ENCODE peak calls at places on chromosomes 2 and 18, in seven cellular contexts. C is fibroblast of lung, K is neuronal stem cell, I is hepatocyte, T is endothelial cell of umbilical vein, B is IMR-90, Z is neural progenitor cell. W is an unnamed sample.

GRCh38 chr18:38174173-38174572 is 608.6 kb upstream of the CELF4 start:
- DNase-seq in C (no peak), K (no peak), I (no peak), T (no peak), B (no peak), Z (no peak), W (no peak)

GRCh38 chr18:58355243-58355642 is 273.6 kb downstream of the ALPK2 start:
- DNase-seq in C (peak; percentile 74), K (no peak), I (no peak), T (no peak), B (no peak), Z (no peak), W (no peak)

GRCh38 chr2:113219889-113220641 is 46.3 kb downstream of the PSD4 start:
- DNase-seq in C (peak; percentile 70), K (no peak), I (peak; percentile 49), T (no peak), B (peak; percentile 45), Z (peak; percentile 16), W (peak; percentile 64)

GRCh38 chr2:37110306-37111212 is 26.2 kb downstream of the GPATCH11 start:
- DNase-seq in C (no peak), K (no peak), I (no peak), T (peak; percentile 9), B (peak; percentile 4), Z (no peak), W (no peak)

GRCh38 chr2:73291461-73292315 is 1.7 kb downstream of the EGR4 start:
- DNase-seq in C (no peak), K (no peak), I (no peak), T (no peak), B (no peak), Z (peak; percentile 79), W (no peak)

GRCh38 chr2:237256845-237257244 is 157.1 kb downstream of the COL6A3 start:
- DNase-seq in C (peak; percentile 83), K (no peak), I (peak; percentile 40), T (peak; percentile 69), B (peak; percentile 86), Z (no peak), W (no peak)

GRCh38 chr2:221372156-221372870 is 199.8 kb downstream of the EPHA4 start:
- DNase-seq in C (peak; percentile 32), K (peak; percentile 27), I (no peak), T (peak; percentile 10), B (no peak), Z (peak; percentile 70), W (no peak)

GRCh38 chr2:193272011-193272410 is 1077.3 kb upstream of the TMEFF2 start:
- DNase-seq in C (no peak), K (no peak), I (no peak), T (no peak), B (no peak), Z (no peak), W (no peak)

GRCh38 chr18:5393779-5394178 is 98.3 kb upstream of the ZBTB14 start:
- DNase-seq in C (peak; percentile 74), K (no peak), I (no peak), T (no peak), B (peak; percentile 81), Z (no peak), W (no peak)

GRCh38 chr2:128746356-128746755 is 427.7 kb upstream of the HS6ST1 start:
- DNase-seq in C (peak; percentile 96), K (no peak), I (peak; percentile 78), T (no peak), B (peak; percentile 46), Z (no peak), W (no peak)

GRCh38 chr2:179265082-179265575 is 497 bp upstream of the SESTD1 start:
- DNase-seq in C (peak; percentile 47), K (no peak), I (no peak), T (peak; percentile 41), B (peak; percentile 66), Z (no peak), W (no peak)

GRCh38 chr2:26011990-26012856 is 21.7 kb upstream of the RAB10 start:
- DNase-seq in C (peak; percentile 69), K (peak; percentile 64), I (peak; percentile 90), T (peak; percentile 39), B (peak; percentile 81), Z (peak; percentile 91), W (no peak)

GRCh38 chr18:76686737-76687231 is 135.6 kb upstream of the ZNF236 start:
- DNase-seq in C (peak; percentile 72), K (peak; percentile 42), I (peak; percentile 75), T (peak; percentile 47), B (peak; percentile 57), Z (peak; percentile 73), W (peak; percentile 82)

GRCh38 chr2:190637331-190637734 is 11.6 kb upstream of the NAB1 start:
- DNase-seq in C (peak; percentile 90), K (no peak), I (no peak), T (peak; percentile 35), B (peak; percentile 66), Z (no peak), W (no peak)

GRCh38 chr2:48792030-48792429 is 36.5 kb upstream of the LHCGR start:
- DNase-seq in C (no peak), K (no peak), I (no peak), T (no peak), B (no peak), Z (no peak), W (no peak)

GRCh38 chr2:98623657-98624056 is 15.3 kb downstream of the UNC50 start:
- DNase-seq in C (no peak), K (no peak), I (no peak), T (peak; percentile 74), B (peak; percentile 37), Z (no peak), W (no peak)

GRCh38 chr2:12083713-12084420 is 337.4 kb downstream of the LPIN1 start:
- DNase-seq in C (no peak), K (no peak), I (no peak), T (no peak), B (no peak), Z (no peak), W (no peak)

GRCh38 chr2:19811186-19811585 is 90.6 kb downstream of the TTC32 start:
- DNase-seq in C (no peak), K (no peak), I (no peak), T (no peak), B (no peak), Z (no peak), W (no peak)

GRCh38 chr2:226910384-226910783 is 74.5 kb downstream of the RHBDD1 start:
- DNase-seq in C (no peak), K (no peak), I (no peak), T (no peak), B (no peak), Z (no peak), W (no peak)

GRCh38 chr2:226909836-226910235 is 74.0 kb downstream of the RHBDD1 start:
- DNase-seq in C (no peak), K (no peak), I (no peak), T (no peak), B (no peak), Z (no peak), W (no peak)

GRCh38 chr2:226911932-226912331 is 76.1 kb downstream of the RHBDD1 start:
- DNase-seq in C (peak; percentile 72), K (no peak), I (no peak), T (no peak), B (peak; percentile 74), Z (no peak), W (no peak)

GRCh38 chr2:226906439-226906796 is 70.6 kb downstream of the RHBDD1 start:
- DNase-seq in C (no peak), K (no peak), I (no peak), T (no peak), B (no peak), Z (no peak), W (no peak)

DNA sequence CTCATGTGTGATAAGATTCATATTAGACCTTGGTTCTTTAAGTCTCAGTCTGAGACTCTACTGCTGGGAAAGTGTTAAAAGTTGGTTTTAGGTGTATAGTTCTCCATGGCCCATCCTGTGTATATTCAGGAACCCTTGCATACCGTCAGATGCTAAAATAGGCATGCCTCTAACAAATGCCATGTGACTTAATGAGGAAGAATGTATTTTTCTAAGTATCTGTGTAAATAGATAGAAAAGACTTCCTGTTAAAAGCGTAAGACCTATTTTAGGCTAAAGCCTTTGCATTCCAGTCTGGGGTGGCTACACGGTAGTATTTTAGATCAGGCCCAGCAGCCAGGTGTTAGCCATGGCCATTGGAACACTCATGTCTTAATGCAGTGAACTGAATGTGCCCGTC is 73.3 kb downstream of the RHBDD1 start:
- DNase-seq in C (peak; percentile 29), K (no peak), I (no peak), T (no peak), B (peak; percentile 50), Z (no peak), W (no peak)
- H3K4me2 ChIP-seq in C (no peak overlapping the region), K (no peak overlapping the region), I (no peak overlapping the region), T (no peak overlapping the region), B (peak overlapping the region; percentile 56), Z (no peak overlapping the region), W (no peak overlapping the region)

DNA sequence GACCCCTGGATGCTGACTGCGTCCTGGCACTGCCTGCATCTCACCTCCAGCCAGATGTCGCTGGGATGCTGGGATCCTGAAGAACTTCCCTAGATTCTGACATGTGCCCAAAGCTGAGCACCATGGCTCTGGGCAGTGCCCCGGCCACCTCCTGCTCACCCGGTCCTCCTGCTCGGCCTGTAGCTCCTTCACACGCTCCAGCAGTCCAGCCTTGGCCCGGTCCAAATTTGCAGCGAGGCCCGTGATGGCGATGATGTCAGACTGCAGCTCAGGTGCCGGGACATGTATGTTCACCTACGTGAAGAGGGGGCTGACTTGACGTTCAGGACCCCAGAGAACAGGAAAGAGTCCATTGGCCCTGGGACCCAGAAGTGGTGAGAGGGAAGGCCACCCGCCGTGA is 46.5 kb downstream of the ANO7 start:
- DNase-seq in C (no peak), K (no peak), I (no peak), T (no peak), B (no peak), Z (no peak), W (no peak)
- H3K36me3 ChIP-seq in C (peaks cover 69% of the 10 kb centered on the region), K (peaks cover 78% of the 10 kb centered on the region), I (no peaks in the 10 kb centered on the region), T (peaks cover 78% of the 10 kb centered on the region), B (peaks cover 91% of the 10 kb centered on the region), Z (no peaks in the 10 kb centered on the region), W (peaks cover 19% of the 10 kb centered on the region)

DNA sequence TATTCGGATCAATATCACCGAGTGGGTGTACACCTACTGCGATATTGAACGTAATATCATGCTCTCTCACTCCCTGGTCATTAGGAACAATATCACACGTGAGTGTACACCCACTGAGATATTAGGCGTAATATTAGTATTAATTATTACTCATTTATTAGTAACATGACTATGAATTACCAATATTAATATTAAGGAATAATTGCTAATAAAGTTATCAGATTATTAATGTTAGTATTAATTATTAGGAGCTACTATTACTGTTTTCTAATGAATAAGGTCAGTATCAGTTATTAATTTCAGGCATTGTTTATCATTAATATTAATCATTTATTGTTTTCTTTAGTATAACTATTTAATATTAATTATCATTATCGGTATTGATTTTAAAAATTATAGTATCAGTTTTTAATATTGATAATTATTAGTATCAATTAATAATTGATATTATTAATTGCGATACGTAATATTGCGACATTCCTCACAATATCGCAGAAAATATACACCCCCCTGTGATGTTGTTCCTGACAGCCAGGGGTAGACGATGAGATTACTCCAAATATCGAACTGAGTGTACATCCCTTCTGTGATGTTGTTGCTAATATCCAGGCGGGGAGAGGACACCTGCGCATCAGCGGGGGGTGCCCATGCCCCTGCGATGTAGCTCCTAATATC is 84.2 kb downstream of the DAPL1 start:
- DNase-seq in C (no peak), K (no peak), I (no peak), T (no peak), B (no peak), Z (no peak), W (no peak)
- H3K4me2 ChIP-seq in C (no peak overlapping the region), K (no peak overlapping the region), I (no peak overlapping the region), T (no peak overlapping the region), B (no peak overlapping the region), Z (no peak overlapping the region), W (no peak overlapping the region)

GRCh38 chr18:27164905-27165304 is 20.2 kb downstream of the CHST9 start:
- DNase-seq in C (no peak), K (no peak), I (no peak), T (no peak), B (no peak), Z (no peak), W (no peak)

GRCh38 chr18:27165412-27165811 is 19.7 kb downstream of the CHST9 start:
- DNase-seq in C (no peak), K (no peak), I (no peak), T (no peak), B (no peak), Z (no peak), W (no peak)
- H3K36me3 ChIP-seq in C (no peaks in the 10 kb centered on the region), K (no peaks in the 10 kb centered on the region), I (no peaks in the 10 kb centered on the region), T (no peaks in the 10 kb centered on the region), B (no peaks in the 10 kb centered on the region), Z (peaks cover 6% of the 10 kb centered on the region), W (no peaks in the 10 kb centered on the region)

W was measured in Karpas-422.